ENCODE peak calls at places on chromosomes 6 and 20, in seven cellular contexts. One of them, this sample, is unnamed.

GRCh38 chr6:15754035-15754705 is 91.3 kb upstream of the DTNBP1 start:
- DNase-seq in GM12865: no peak
- DNase-seq in A549: no peak
- DNase-seq in epithelial cell of esophagus: peak; percentile 10
- DNase-seq in fibroblast of pulmonary artery: peak; percentile 6
- DNase-seq in IMR-90: peak; percentile 42
- DNase-seq in pancreas: no peak
- DNase-seq in this sample: no peak

GRCh38 chr6:7894272-7895124 is 16.1 kb downstream of the TXNDC5 start:
- DNase-seq in GM12865: no peak
- DNase-seq in A549: no peak
- DNase-seq in epithelial cell of esophagus: no peak
- DNase-seq in fibroblast of pulmonary artery: no peak
- DNase-seq in IMR-90: no peak
- DNase-seq in pancreas: no peak
- DNase-seq in this sample: no peak

GRCh38 chr6:37705239-37706051 is 7.8 kb upstream of the MDGA1 start:
- DNase-seq in GM12865: peak; percentile 82
- DNase-seq in A549: peak; percentile 55
- DNase-seq in epithelial cell of esophagus: peak; percentile 47
- DNase-seq in fibroblast of pulmonary artery: peak; percentile 79
- DNase-seq in IMR-90: peak; percentile 73
- DNase-seq in pancreas: no peak
- DNase-seq in this sample: peak; percentile 35

GRCh38 chr6:13517116-13517515 is 29.7 kb upstream of the GFOD1 start:
- DNase-seq in GM12865: no peak
- DNase-seq in A549: no peak
- DNase-seq in epithelial cell of esophagus: peak; percentile 36
- DNase-seq in fibroblast of pulmonary artery: peak; percentile 45
- DNase-seq in IMR-90: peak; percentile 8
- DNase-seq in pancreas: no peak
- DNase-seq in this sample: no peak

GRCh38 chr6:122871079-122871478 is 82.0 kb downstream of the SMPDL3A start:
- DNase-seq in GM12865: no peak
- DNase-seq in A549: no peak
- DNase-seq in epithelial cell of esophagus: no peak
- DNase-seq in fibroblast of pulmonary artery: peak; percentile 11
- DNase-seq in IMR-90: no peak
- DNase-seq in pancreas: no peak
- DNase-seq in this sample: no peak

GRCh38 chr20:43975096-43975768 is 60.6 kb downstream of the TOX2 start:
- DNase-seq in GM12865: no peak
- DNase-seq in A549: peak; percentile 54
- DNase-seq in epithelial cell of esophagus: peak; percentile 89
- DNase-seq in fibroblast of pulmonary artery: peak; percentile 86
- DNase-seq in IMR-90: peak; percentile 93
- DNase-seq in pancreas: no peak
- DNase-seq in this sample: no peak

GRCh38 chr20:6134592-6134991 is 11.8 kb upstream of the FERMT1 start:
- DNase-seq in GM12865: no peak
- DNase-seq in A549: no peak
- DNase-seq in epithelial cell of esophagus: no peak
- DNase-seq in fibroblast of pulmonary artery: no peak
- DNase-seq in IMR-90: no peak
- DNase-seq in pancreas: no peak
- DNase-seq in this sample: no peak

GRCh38 chr6:12288211-12288618 is 1.9 kb upstream of the EDN1 start:
- DNase-seq in GM12865: no peak
- DNase-seq in A549: no peak
- DNase-seq in epithelial cell of esophagus: peak; percentile 77
- DNase-seq in fibroblast of pulmonary artery: no peak
- DNase-seq in IMR-90: no peak
- DNase-seq in pancreas: peak; percentile 69
- DNase-seq in this sample: no peak

GRCh38 chr20:878511-879307 is 37.4 kb downstream of the ANGPT4 start:
- DNase-seq in GM12865: peak; percentile 19
- DNase-seq in A549: peak; percentile 35
- DNase-seq in epithelial cell of esophagus: peak; percentile 52
- DNase-seq in fibroblast of pulmonary artery: peak; percentile 49
- DNase-seq in IMR-90: peak; percentile 20
- DNase-seq in pancreas: no peak
- DNase-seq in this sample: no peak

GRCh38 chr20:22941550-22941949 is 93.6 kb upstream of the SSTR4 start:
- DNase-seq in GM12865: no peak
- DNase-seq in A549: no peak
- DNase-seq in epithelial cell of esophagus: no peak
- DNase-seq in fibroblast of pulmonary artery: no peak
- DNase-seq in IMR-90: no peak
- DNase-seq in pancreas: no peak
- DNase-seq in this sample: no peak

GRCh38 chr20:20781029-20781428 is 68.6 kb upstream of the RALGAPA2 start:
- DNase-seq in GM12865: no peak
- DNase-seq in A549: no peak
- DNase-seq in epithelial cell of esophagus: no peak
- DNase-seq in fibroblast of pulmonary artery: no peak
- DNase-seq in IMR-90: no peak
- DNase-seq in pancreas: no peak
- DNase-seq in this sample: no peak

GRCh38 chr6:106134087-106134770 is 48.1 kb downstream of the PRDM1 start:
- DNase-seq in GM12865: no peak
- DNase-seq in A549: no peak
- DNase-seq in epithelial cell of esophagus: peak; percentile 92
- DNase-seq in fibroblast of pulmonary artery: no peak
- DNase-seq in IMR-90: no peak
- DNase-seq in pancreas: no peak
- DNase-seq in this sample: no peak

GRCh38 chr6:136994782-136995181 is 50.0 kb downstream of the IL20RA start:
- DNase-seq in GM12865: no peak
- DNase-seq in A549: no peak
- DNase-seq in epithelial cell of esophagus: no peak
- DNase-seq in fibroblast of pulmonary artery: no peak
- DNase-seq in IMR-90: no peak
- DNase-seq in pancreas: no peak
- DNase-seq in this sample: no peak

GRCh38 chr20:21182832-21183563 is 57.1 kb downstream of the KIZ start:
- DNase-seq in GM12865: no peak
- DNase-seq in A549: no peak
- DNase-seq in epithelial cell of esophagus: peak; percentile 20
- DNase-seq in fibroblast of pulmonary artery: peak; percentile 81
- DNase-seq in IMR-90: peak; percentile 88
- DNase-seq in pancreas: no peak
- DNase-seq in this sample: no peak

GRCh38 chr6:74939309-74939708 is 266.5 kb downstream of the COL12A1 start:
- DNase-seq in GM12865: peak; percentile 18
- DNase-seq in A549: no peak
- DNase-seq in epithelial cell of esophagus: peak; percentile 58
- DNase-seq in fibroblast of pulmonary artery: no peak
- DNase-seq in IMR-90: no peak
- DNase-seq in pancreas: no peak
- DNase-seq in this sample: no peak

GRCh38 chr6:55180258-55180657 is 5.9 kb downstream of the HCRTR2 start:
- DNase-seq in GM12865: no peak
- DNase-seq in A549: no peak
- DNase-seq in epithelial cell of esophagus: no peak
- DNase-seq in fibroblast of pulmonary artery: no peak
- DNase-seq in IMR-90: no peak
- DNase-seq in pancreas: no peak
- DNase-seq in this sample: no peak

GRCh38 chr20:53276143-53276542 is 304.0 kb downstream of the TSHZ2 start:
- DNase-seq in GM12865: no peak
- DNase-seq in A549: no peak
- DNase-seq in epithelial cell of esophagus: no peak
- DNase-seq in fibroblast of pulmonary artery: no peak
- DNase-seq in IMR-90: no peak
- DNase-seq in pancreas: no peak
- DNase-seq in this sample: no peak

GRCh38 chr6:160297310-160297709 is 38.7 kb upstream of the SLC22A2 start:
- DNase-seq in GM12865: no peak
- DNase-seq in A549: no peak
- DNase-seq in epithelial cell of esophagus: peak; percentile 18
- DNase-seq in fibroblast of pulmonary artery: no peak
- DNase-seq in IMR-90: no peak
- DNase-seq in pancreas: no peak
- DNase-seq in this sample: no peak
- TF ChIP-seq CTCF in GM12865: no peak
- TF ChIP-seq CTCF in A549: no peak
- TF ChIP-seq CTCF in epithelial cell of esophagus: no peak
- TF ChIP-seq CTCF in fibroblast of pulmonary artery: no peak
- TF ChIP-seq CTCF in IMR-90: no peak
- TF ChIP-seq CTCF in pancreas: no peak
- TF ChIP-seq CTCF in this sample: peak; percentile 10

DNA sequence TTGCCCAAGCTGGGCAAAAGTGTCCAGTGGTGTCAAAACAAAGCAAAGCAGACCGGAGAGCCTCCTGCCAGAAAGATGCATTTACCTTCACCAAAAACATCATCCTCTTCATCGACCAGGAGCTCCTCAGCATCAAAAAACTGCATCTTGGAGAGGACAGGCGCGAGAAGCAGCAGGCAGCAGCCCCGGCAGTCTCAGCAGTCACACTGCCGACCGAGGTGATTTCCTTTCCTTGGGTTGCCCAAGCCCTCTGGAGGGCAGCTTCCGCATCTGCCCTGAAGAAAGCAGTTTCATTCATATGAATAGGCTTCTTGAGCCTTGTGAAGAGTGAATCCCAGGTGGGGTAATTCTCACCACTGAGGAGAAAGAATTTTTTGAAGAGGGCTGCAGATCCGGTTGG is at the start of gene RIPOR2:
- DNase-seq in GM12865: peak; percentile 88
- DNase-seq in A549: no peak
- DNase-seq in epithelial cell of esophagus: peak; percentile 21
- DNase-seq in fibroblast of pulmonary artery: no peak
- DNase-seq in IMR-90: no peak
- DNase-seq in pancreas: no peak
- DNase-seq in this sample: peak; percentile 65
- H3K4me3 ChIP-seq in GM12865: peak within 1 kb of the TSS; percentile 90
- H3K4me3 ChIP-seq in A549: no peak within 1 kb of the TSS
- H3K4me3 ChIP-seq in epithelial cell of esophagus: no peak within 1 kb of the TSS
- H3K4me3 ChIP-seq in fibroblast of pulmonary artery: no peak within 1 kb of the TSS
- H3K4me3 ChIP-seq in IMR-90: no peak within 1 kb of the TSS
- H3K4me3 ChIP-seq in pancreas: no peak within 1 kb of the TSS
- H3K4me3 ChIP-seq in this sample: peak within 1 kb of the TSS; percentile 66

GRCh38 chr6:3157151-3157933 is at the start of gene TUBB2A:
- DNase-seq in GM12865: peak; percentile 90
- DNase-seq in A549: peak; percentile 63
- DNase-seq in epithelial cell of esophagus: peak; percentile 78
- DNase-seq in fibroblast of pulmonary artery: peak; percentile 83
- DNase-seq in IMR-90: peak; percentile 78
- DNase-seq in pancreas: peak; percentile 95
- DNase-seq in this sample: no peak
- TF ChIP-seq CTCF in GM12865: peak; percentile 55
- TF ChIP-seq CTCF in A549: peak; percentile 53
- TF ChIP-seq CTCF in epithelial cell of esophagus: peak; percentile 35
- TF ChIP-seq CTCF in fibroblast of pulmonary artery: no peak
- TF ChIP-seq CTCF in IMR-90: peak; percentile 85
- TF ChIP-seq CTCF in pancreas: no peak
- TF ChIP-seq CTCF in this sample: peak; percentile 51

DNA sequence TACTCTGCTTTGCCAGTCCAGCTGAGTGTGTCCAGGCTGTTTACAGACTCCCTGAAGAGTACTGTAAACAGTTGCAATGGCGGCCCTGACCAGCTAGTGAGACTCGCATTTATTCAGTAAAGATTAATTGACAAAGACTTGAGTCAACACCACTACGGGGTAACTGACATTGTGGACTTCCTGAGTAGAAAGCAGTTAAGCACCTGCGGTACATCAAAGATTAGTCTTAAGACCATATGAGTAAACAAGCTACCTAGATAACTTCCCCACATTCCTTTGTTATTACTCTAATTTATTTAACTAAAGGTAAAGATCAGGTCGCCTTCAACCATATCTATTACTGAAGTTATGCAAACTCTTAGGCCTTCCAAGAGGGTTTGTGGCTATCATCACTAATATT is 12.6 kb downstream of the VPS52 start:
- DNase-seq in GM12865: no peak
- DNase-seq in A549: no peak
- DNase-seq in epithelial cell of esophagus: peak; percentile 81
- DNase-seq in fibroblast of pulmonary artery: no peak
- DNase-seq in IMR-90: no peak
- DNase-seq in pancreas: no peak
- DNase-seq in this sample: no peak
- H3K4me3 ChIP-seq in GM12865: no peak overlapping the region
- H3K4me3 ChIP-seq in A549: no peak overlapping the region
- H3K4me3 ChIP-seq in epithelial cell of esophagus: no peak overlapping the region
- H3K4me3 ChIP-seq in fibroblast of pulmonary artery: no peak overlapping the region
- H3K4me3 ChIP-seq in IMR-90: no peak overlapping the region
- H3K4me3 ChIP-seq in pancreas: no peak overlapping the region
- H3K4me3 ChIP-seq in this sample: no peak overlapping the region

GRCh38 chr20:48635791-48636267 is 192.0 kb downstream of the PREX1 start:
- DNase-seq in GM12865: peak; percentile 65
- DNase-seq in A549: peak; percentile 73
- DNase-seq in epithelial cell of esophagus: peak; percentile 20
- DNase-seq in fibroblast of pulmonary artery: peak; percentile 63
- DNase-seq in IMR-90: peak; percentile 31
- DNase-seq in pancreas: no peak
- DNase-seq in this sample: peak; percentile 13
- TF ChIP-seq CTCF in GM12865: peak; percentile 83
- TF ChIP-seq CTCF in A549: peak; percentile 64
- TF ChIP-seq CTCF in epithelial cell of esophagus: peak; percentile 68
- TF ChIP-seq CTCF in fibroblast of pulmonary artery: peak; percentile 96
- TF ChIP-seq CTCF in IMR-90: peak; percentile 70
- TF ChIP-seq CTCF in pancreas: peak; percentile 37
- TF ChIP-seq CTCF in this sample: peak; percentile 97

This sample was measured in GM12864.